ENCODE peak calls at places on chromosomes 1 and 21, in four cellular contexts. D, V, F and R are unnamed samples.

GRCh38 chr1:95226781-95227660 is 7.0 kb upstream of the RWDD3 start:
- DNase-seq in D (no peak), V (no peak), F (no peak), R (no peak)

GRCh38 chr1:80988896-80989295 is 811.8 kb upstream of the ADGRL2 start:
- DNase-seq in D (no peak), V (no peak), F (no peak), R (no peak)

GRCh38 chr1:84758968-84759491 is 68.8 kb upstream of the SSX2IP start:
- DNase-seq in D (no peak), V (peak), F (no peak), R (no peak)

GRCh38 chr21:28579986-28580550 is 412.6 kb downstream of the LTN1 start:
- DNase-seq in D (no peak), V (no peak), F (no peak), R (no peak)

GRCh38 chr21:41832230-41833137 is 46.7 kb downstream of the PRDM15 start:
- DNase-seq in D (peak), V (no peak), F (no peak), R (no peak)

GRCh38 chr21:31580866-31581276 is 78.6 kb upstream of the SOD1 start:
- DNase-seq in D (peak), V (peak), F (no peak), R (peak)

GRCh38 chr1:208048904-208049303 is 138.0 kb upstream of the CD34 start:
- DNase-seq in D (no peak), V (no peak), F (no peak), R (no peak)

GRCh38 chr1:66564250-66564649 is 30.3 kb downstream of the SGIP1 start:
- DNase-seq in D (no peak), V (no peak), F (no peak), R (no peak)

GRCh38 chr1:231233735-231234417 is 7.1 kb upstream of the GNPAT start:
- DNase-seq in D (no peak), V (no peak), F (no peak), R (no peak)

GRCh38 chr1:204366759-204367158 is 7.0 kb upstream of the PLEKHA6 start:
- DNase-seq in D (no peak), V (no peak), F (no peak), R (no peak)

GRCh38 chr1:31227891-31228290 is 11.8 kb downstream of the NKAIN1 start:
- DNase-seq in D (no peak), V (no peak), F (no peak), R (no peak)

GRCh38 chr1:34982820-34983376 is 2.2 kb downstream of the TMEM35B start:
- DNase-seq in D (no peak), V (no peak), F (no peak), R (no peak)

GRCh38 chr21:34109075-34109474 is 35.7 kb downstream of the MRPS6 start:
- DNase-seq in D (no peak), V (no peak), F (no peak), R (no peak)

GRCh38 chr21:34113842-34114241 is 40.5 kb downstream of the MRPS6 start:
- DNase-seq in D (no peak), V (no peak), F (no peak), R (no peak)

GRCh38 chr21:34115160-34115559 is 41.8 kb downstream of the MRPS6 start:
- DNase-seq in D (no peak), V (no peak), F (no peak), R (no peak)

GRCh38 chr21:34110594-34111202 is 37.3 kb downstream of the MRPS6 start:
- DNase-seq in D (no peak), V (no peak), F (no peak), R (no peak)

GRCh38 chr21:34112316-34113033 is 39.1 kb downstream of the MRPS6 start:
- DNase-seq in D (no peak), V (no peak), F (no peak), R (no peak)
- TF ChIP-seq POLR2A in D (no peak), V (no peak), F (no peak), R (no peak)

GRCh38 chr1:230105754-230106625 is 39.0 kb downstream of the GALNT2 start:
- DNase-seq in D (no peak), V (no peak), F (no peak), R (no peak)

GRCh38 chr1:230105245-230105753 is 38.3 kb downstream of the GALNT2 start:
- DNase-seq in D (no peak), V (no peak), F (no peak), R (no peak)

GRCh38 chr1:230102472-230102871 is 35.4 kb downstream of the GALNT2 start:
- DNase-seq in D (no peak), V (no peak), F (no peak), R (no peak)

GRCh38 chr1:230103341-230104173 is 36.5 kb downstream of the GALNT2 start:
- DNase-seq in D (no peak), V (no peak), F (no peak), R (no peak)

GRCh38 chr1:230104395-230105244 is 37.6 kb downstream of the GALNT2 start:
- DNase-seq in D (peak), V (peak), F (peak), R (peak)
- H3K4me3 ChIP-seq in D (no peak), V (no peak), F (peak), R (peak)

DNA sequence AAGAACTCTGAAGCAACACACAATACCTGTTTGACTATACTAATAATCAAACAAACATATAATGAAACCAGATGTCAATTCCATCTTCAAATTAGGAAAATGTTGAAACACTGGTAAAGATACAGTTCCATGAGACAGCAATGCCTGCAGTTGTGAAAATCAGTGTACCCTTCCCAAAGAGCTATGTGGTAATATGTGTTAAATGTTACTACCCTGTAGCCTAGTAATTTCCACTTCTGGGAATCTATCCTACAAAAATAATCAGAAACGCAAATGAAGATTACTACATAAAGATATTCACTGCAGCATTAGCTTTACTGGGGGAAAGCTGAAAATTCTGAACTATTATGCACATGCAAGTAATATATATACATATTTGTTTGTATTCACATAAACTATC is 16.9 kb downstream of the GLIS1 start:
- DNase-seq in D (no peak), V (no peak), F (no peak), R (no peak)
- TF ChIP-seq POLR2A in D (no peak), V (no peak), F (no peak), R (no peak)

GRCh38 chr1:32321712-32322291 is 14.2 kb downstream of the MARCKSL1 start:
- DNase-seq in D (no peak), V (no peak), F (no peak), R (no peak)
- H3K4me3 ChIP-seq in D (no peak), V (no peak), F (no peak), R (no peak)

DNA sequence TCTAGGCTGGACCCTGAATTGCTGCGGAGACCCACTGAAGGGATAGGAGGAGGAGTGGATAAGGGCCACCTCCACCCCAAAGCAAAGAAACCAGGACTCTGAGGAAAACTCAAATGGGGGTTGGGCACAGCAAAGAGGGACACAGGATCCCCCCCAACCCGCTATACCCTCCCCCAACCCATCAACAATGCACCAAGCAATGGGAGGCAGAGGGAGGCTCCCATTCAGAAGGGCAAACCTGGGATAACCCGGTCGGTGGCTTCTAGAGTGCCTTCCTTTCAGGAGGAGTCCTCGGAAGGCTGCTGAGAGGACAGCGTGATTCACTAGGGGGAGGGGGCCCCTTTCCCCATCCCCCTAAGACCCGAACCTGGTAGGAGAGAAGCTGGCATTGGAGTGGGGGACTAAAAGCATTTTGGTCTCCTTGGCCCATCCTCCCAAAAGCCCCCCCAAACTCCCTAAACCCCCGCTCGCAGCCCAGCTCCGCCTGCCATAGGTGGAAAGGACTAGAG is 1.3 kb downstream of the MEF2D start:
- DNase-seq in D (no peak), V (no peak), F (no peak), R (no peak)
- TF ChIP-seq POLR2A in D (no peak), V (no peak), F (no peak), R (no peak)

DNA sequence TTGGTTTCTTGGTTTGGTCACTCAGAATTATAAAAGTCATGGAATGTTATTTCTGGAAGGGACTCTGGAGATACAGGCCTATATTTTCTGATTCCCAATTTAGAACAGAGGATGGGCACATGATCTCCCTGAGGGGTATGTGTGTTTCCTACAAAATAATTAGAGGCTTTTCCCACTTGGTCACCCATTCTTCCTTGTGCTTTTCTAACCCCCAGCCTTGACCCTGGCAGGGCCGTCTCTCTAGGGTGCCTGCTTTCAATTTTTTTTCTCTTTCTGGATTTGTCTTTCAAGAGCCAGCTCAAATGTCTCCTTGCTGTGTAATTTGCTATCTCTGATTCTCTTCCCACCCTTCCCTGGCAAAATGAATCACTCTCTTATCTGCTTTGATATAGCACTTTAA is 131.9 kb downstream of the HLX start:
- DNase-seq in D (no peak), V (no peak), F (no peak), R (no peak)
- H3K4me3 ChIP-seq in D (no peak), V (no peak), F (no peak), R (no peak)

GRCh38 chr1:243851765-243852164 is 1.7 kb upstream of the AKT3 start:
- DNase-seq in D (no peak), V (no peak), F (no peak), R (no peak)
- TF ChIP-seq POLR2A in D (no peak), V (no peak), F (no peak), R (no peak)

GRCh38 chr1:160710531-160711252 is 930 bp downstream of the CD48 start:
- DNase-seq in D (no peak), V (no peak), F (no peak), R (no peak)
- H3K4me3 ChIP-seq in D (no peak), V (no peak), F (peak), R (no peak)

GRCh38 chr1:101302831-101303511 is 66.2 kb downstream of the S1PR1 start:
- DNase-seq in D (no peak), V (no peak), F (no peak), R (no peak)
- TF ChIP-seq POLR2A in D (no peak), V (no peak), F (no peak), R (no peak)